ENCODE peak calls at places on chromosomes 13 and 19, in five cellular contexts. T is IMR-90, R is mesenchymal stem cell, X is trophoblast cell, L is H1. E is an unnamed sample.

GRCh38 chr19:32268381-32268780 is 77.0 kb upstream of the ZNF507 start:
- DNase-seq in T (no peak), R (no peak), X (no peak), L (no peak), E (no peak)

GRCh38 chr19:29372461-29372860 is 153.3 kb upstream of the VSTM2B start:
- DNase-seq in T (no peak), R (no peak), X (no peak), L (no peak), E (no peak)

GRCh38 chr13:23570099-23570926 is at the start of gene TNFRSF19:
- DNase-seq in T (peak), R (peak), X (no peak), L (no peak), E (no peak)

GRCh38 chr19:11560404-11560988 is 1.5 kb upstream of the ELOF1 start:
- DNase-seq in T (peak), R (peak), X (no peak), L (no peak), E (peak)

GRCh38 chr19:4140237-4140711 is 13.2 kb upstream of the CREB3L3 start:
- DNase-seq in T (peak), R (peak), X (peak), L (peak), E (peak)

GRCh38 chr19:48813123-48813911 is 2.5 kb upstream of the BCAT2 start:
- DNase-seq in T (no peak), R (no peak), X (no peak), L (no peak), E (no peak)

GRCh38 chr13:24281188-24282008 is 28.0 kb upstream of the C1QTNF9 start:
- DNase-seq in T (no peak), R (no peak), X (no peak), L (no peak), E (no peak)

GRCh38 chr13:37326319-37326718 is 220.9 kb upstream of the CSNK1A1L start:
- DNase-seq in T (peak), R (peak), X (no peak), L (no peak), E (no peak)

GRCh38 chr13:74251778-74252519 is 117.7 kb upstream of the KLF12 start:
- DNase-seq in T (no peak), R (no peak), X (no peak), L (no peak), E (no peak)

GRCh38 chr13:34826432-34826831 is 115.6 kb upstream of the NBEA start:
- DNase-seq in T (no peak), R (no peak), X (no peak), L (no peak), E (no peak)

DNA sequence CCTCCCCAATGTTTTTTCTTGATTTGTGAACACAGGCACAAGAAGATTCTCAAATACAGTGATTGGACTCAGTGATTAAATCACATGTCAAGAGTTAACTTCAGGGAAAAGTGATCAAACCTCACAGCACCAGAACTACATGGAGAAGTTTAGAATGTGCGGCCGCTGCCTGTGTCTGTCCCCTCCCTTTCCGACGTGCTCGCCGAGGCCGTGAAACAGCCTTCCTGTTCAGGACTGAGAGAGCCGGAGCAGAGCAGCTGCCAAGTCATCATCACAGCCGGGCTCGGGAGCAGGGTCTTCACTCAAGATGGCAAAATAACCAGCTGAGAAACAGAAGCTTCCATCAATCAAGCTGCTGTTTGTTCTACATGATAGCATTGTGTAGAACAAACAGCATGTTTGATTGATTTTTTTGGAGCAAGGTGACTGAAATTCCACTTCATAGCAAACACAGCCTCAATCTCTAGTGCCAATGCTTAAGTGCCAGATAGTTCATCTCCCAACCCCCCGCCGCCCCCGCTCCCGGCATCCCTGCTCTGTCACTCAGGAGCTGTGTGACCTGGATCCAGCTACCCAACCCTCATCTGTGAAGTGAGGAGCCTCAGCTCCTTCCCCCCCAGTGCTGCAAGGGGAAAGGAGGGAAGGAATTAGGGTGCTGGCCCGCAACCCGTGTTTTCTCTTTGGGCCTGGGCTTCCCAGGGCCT is 70.6 kb downstream of the HSPH1 start:
- DNase-seq in T (peak), R (no peak), X (no peak), L (no peak), E (no peak)
- H2AFZ ChIP-seq in T (peak), R (no peak), X (no peak), L (no peak), E (peak)

GRCh38 chr13:110528371-110528770 is 33.2 kb downstream of the RAB20 start:
- DNase-seq in T (peak), R (peak), X (peak), L (no peak), E (no peak)

GRCh38 chr13:110524484-110525254 is 36.9 kb downstream of the RAB20 start:
- DNase-seq in T (no peak), R (no peak), X (no peak), L (no peak), E (no peak)

GRCh38 chr13:110523180-110523579 is 38.3 kb downstream of the RAB20 start:
- DNase-seq in T (no peak), R (no peak), X (no peak), L (no peak), E (no peak)

GRCh38 chr13:110523838-110524237 is 37.7 kb downstream of the RAB20 start:
- DNase-seq in T (no peak), R (no peak), X (no peak), L (no peak), E (no peak)

GRCh38 chr13:110525328-110526319 is 35.9 kb downstream of the RAB20 start:
- DNase-seq in T (no peak), R (no peak), X (peak), L (no peak), E (no peak)
- H3K4me3 ChIP-seq in T (no peak), R (peak), X (no peak), L (no peak), E (no peak)

DNA sequence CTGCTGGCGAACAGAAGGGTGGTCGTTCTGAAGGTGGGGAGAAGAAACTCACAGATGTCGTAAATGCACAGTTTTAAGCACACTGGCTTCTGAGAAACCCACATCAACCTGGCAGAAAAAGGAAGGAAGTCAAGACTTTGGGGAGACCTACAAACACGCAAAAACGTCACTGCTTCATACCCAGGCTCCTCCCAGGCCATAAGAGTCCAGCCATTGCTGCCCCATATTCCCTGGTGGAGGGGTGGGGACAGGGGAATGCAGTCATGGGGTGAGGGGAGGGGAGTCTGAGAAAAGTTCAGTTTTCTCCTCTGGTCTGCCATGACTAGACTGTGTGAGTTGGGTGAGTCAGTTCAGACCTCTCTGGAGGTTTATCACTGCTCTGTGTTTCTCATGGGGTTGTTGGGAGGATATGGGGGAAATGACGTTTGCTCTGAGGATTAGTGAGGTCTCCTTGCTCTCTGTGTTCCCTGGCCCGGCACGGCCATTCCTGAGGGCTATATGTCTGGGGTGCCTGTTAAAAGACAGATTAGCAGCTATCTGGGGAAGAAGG is 139.0 kb downstream of the FLT1 start:
- DNase-seq in T (peak), R (peak), X (no peak), L (no peak), E (no peak)
- H3K18ac ChIP-seq in T (no peak), R (peak), X (no peak), L (no peak), E (no peak)

DNA sequence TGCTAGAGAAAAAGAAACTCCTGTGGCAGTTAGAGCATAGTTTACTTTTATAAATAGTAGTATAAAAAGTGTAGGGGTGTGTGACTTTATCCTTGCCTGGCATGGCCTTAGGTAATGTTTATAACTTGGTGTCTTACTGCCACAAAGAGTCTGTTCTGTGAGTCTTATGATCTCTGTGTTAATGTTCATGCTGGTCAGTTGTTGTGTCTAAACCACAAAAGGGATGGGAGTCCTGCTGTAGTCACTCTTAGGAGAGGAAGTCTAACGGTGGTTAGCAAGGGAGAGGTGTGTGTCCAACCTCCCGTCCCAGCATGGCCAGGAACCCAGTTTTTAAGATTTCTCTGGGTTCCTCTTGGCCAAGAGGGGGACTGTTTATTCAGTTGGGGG is 28.2 kb downstream of the CHST8 start:
- DNase-seq in T (no peak), R (no peak), X (no peak), L (no peak), E (no peak)
- H2AFZ ChIP-seq in T (no peak), R (no peak), X (no peak), L (no peak), E (no peak)